ENCODE peak calls at places on chromosomes 6 and 20, in five cellular contexts. C is HTR-8/SVneo, S is non-pigmented ciliary epithelial cell, Q is foreskin fibroblast, P is stomach. Z is an unnamed sample.

GRCh38 chr6:14816106-14816864 is 429.6 kb upstream of the JARID2 start:
- DNase-seq in C (no peak), S (no peak), Q (peak; percentile 25), P (no peak), Z (no peak)

GRCh38 chr20:14576478-14576877 is 239.1 kb upstream of the FLRT3 start:
- DNase-seq in C (no peak), S (no peak), Q (no peak), P (no peak), Z (no peak)

GRCh38 chr6:42860031-42860430 is 19.4 kb upstream of the RPL7L1 start:
- DNase-seq in C (no peak), S (no peak), Q (no peak), P (no peak), Z (no peak)

GRCh38 chr6:90184334-90185298 is 112.0 kb downstream of the BACH2 start:
- DNase-seq in C (no peak), S (peak; percentile 46), Q (no peak), P (peak; percentile 63), Z (no peak)

GRCh38 chr20:1858859-1859258 is 36.3 kb upstream of the SIRPA start:
- DNase-seq in C (no peak), S (no peak), Q (no peak), P (no peak), Z (no peak)

GRCh38 chr6:158938811-158939254 is 61.2 kb downstream of the RSPH3 start:
- DNase-seq in C (no peak), S (no peak), Q (peak; percentile 44), P (no peak), Z (no peak)

GRCh38 chr20:4697189-4697873 is 24.4 kb upstream of the PRND start:
- DNase-seq in C (no peak), S (no peak), Q (no peak), P (no peak), Z (no peak)

GRCh38 chr6:152387091-152387490 is 250.1 kb downstream of the SYNE1 start:
- DNase-seq in C (no peak), S (no peak), Q (no peak), P (no peak), Z (no peak)

GRCh38 chr6:80094017-80094416 is 12.5 kb upstream of the BCKDHB start:
- DNase-seq in C (peak; percentile 13), S (no peak), Q (peak; percentile 48), P (no peak), Z (peak; percentile 5)

GRCh38 chr6:135411339-135411738 is 86.2 kb downstream of the AHI1 start:
- DNase-seq in C (no peak), S (no peak), Q (peak; percentile 10), P (no peak), Z (no peak)

GRCh38 chr6:84074988-84075781 is 41.6 kb downstream of the MRAP2 start:
- DNase-seq in C (no peak), S (no peak), Q (peak; percentile 45), P (peak; percentile 27), Z (no peak)

GRCh38 chr6:31609519-31610406 is 5.3 kb upstream of the AIF1 start:
- DNase-seq in C (no peak), S (no peak), Q (no peak), P (no peak), Z (no peak)

GRCh38 chr6:150788135-150788534 is 77.4 kb upstream of the MTHFD1L start:
- DNase-seq in C (no peak), S (no peak), Q (no peak), P (no peak), Z (no peak)

GRCh38 chr20:14219801-14220461 is 117.5 kb downstream of the FLRT3 start:
- DNase-seq in C (no peak), S (no peak), Q (no peak), P (no peak), Z (no peak)

GRCh38 chr6:149235130-149235561 is 82.4 kb upstream of the TAB2 start:
- DNase-seq in C (peak; percentile 48), S (peak; percentile 90), Q (peak; percentile 85), P (no peak), Z (no peak)

GRCh38 chr20:48962976-48963730 is 41.6 kb downstream of the ARFGEF2 start:
- DNase-seq in C (no peak), S (no peak), Q (no peak), P (no peak), Z (no peak)

GRCh38 chr20:37288091-37288490 is 1.4 kb upstream of the MANBAL start:
- DNase-seq in C (no peak), S (no peak), Q (no peak), P (no peak), Z (no peak)

GRCh38 chr20:63134201-63134612 is 81.7 kb downstream of the YTHDF1 start:
- DNase-seq in C (no peak), S (no peak), Q (no peak), P (no peak), Z (no peak)